ENCODE peak calls at places on chromosome 17, in seven cellular contexts. R, G, T, E, K, Q and X are unnamed samples.

GRCh38 chr17:68182940-68183551 is 64.8 kb upstream of the AMZ2 start:
- DNase-seq in T (no peak), E (peak), Q (peak), G (no peak), K (no peak), R (no peak), X (peak)

GRCh38 chr17:66809408-66809807 is 25.5 kb upstream of the CACNG5 start:
- DNase-seq in G (no peak), Q (no peak), E (no peak), K (no peak), R (no peak), T (no peak), X (no peak)

GRCh38 chr17:57955183-57955952 is at the start of gene CUEDC1:
- DNase-seq in E (no peak), Q (no peak), T (peak), K (peak), G (no peak), R (no peak), X (peak)

GRCh38 chr17:66167189-66167815 is 24.6 kb downstream of the CEP112 start:
- DNase-seq in Q (no peak), T (no peak), E (no peak), K (no peak), G (no peak), R (no peak), X (no peak)

GRCh38 chr17:27554152-27554551 is 76.8 kb upstream of the LGALS9 start:
- DNase-seq in T (no peak), R (no peak), G (no peak), K (no peak), E (no peak), Q (peak), X (no peak)

GRCh38 chr17:79556263-79556662 is 54.6 kb downstream of the RBFOX3 start:
- DNase-seq in Q (no peak), K (no peak), E (no peak), T (no peak), R (no peak), G (no peak), X (no peak)

GRCh38 chr17:73088561-73088960 is 3.9 kb downstream of the SLC39A11 start:
- DNase-seq in R (no peak), Q (no peak), E (no peak), G (no peak), T (no peak), K (no peak), X (no peak)

GRCh38 chr17:65198653-65199382 is 61.6 kb downstream of the RGS9 start:
- DNase-seq in R (peak), Q (peak), G (no peak), E (peak), K (peak), T (peak), X (peak)

GRCh38 chr17:75645889-75646625 is 12.8 kb downstream of the SMIM5 start:
- DNase-seq in G (no peak), R (peak), T (peak), Q (peak), K (no peak), E (peak), X (no peak)

GRCh38 chr17:75073618-75074047 is 14.1 kb upstream of the SLC16A5 start:
- DNase-seq in E (no peak), K (no peak), T (peak), Q (no peak), G (no peak), R (no peak), X (no peak)

GRCh38 chr17:79082311-79083190 is 7.9 kb downstream of the ENGASE start:
- DNase-seq in R (no peak), E (peak), G (no peak), Q (peak), T (peak), K (peak), X (peak)

GRCh38 chr17:10127819-10128375 is 70.5 kb downstream of the GAS7 start:
- DNase-seq in G (peak), K (no peak), E (no peak), T (no peak), Q (no peak), R (no peak), X (no peak)

GRCh38 chr17:12180644-12181261 is 160.1 kb downstream of the MAP2K4 start:
- DNase-seq in K (peak), E (peak), T (peak), R (peak), G (no peak), Q (peak), X (peak)

GRCh38 chr17:43334744-43335400 is 63.9 kb upstream of the ARL4D start:
- DNase-seq in R (no peak), T (no peak), E (no peak), K (no peak), Q (no peak), G (no peak), X (no peak)

GRCh38 chr17:50201226-50201854 is at the start of gene COL1A1:
- DNase-seq in G (no peak), K (no peak), E (no peak), Q (no peak), R (no peak), T (peak), X (no peak)

GRCh38 chr17:82446124-82446523 is 4.4 kb downstream of the CYBC1 start:
- DNase-seq in K (no peak), T (no peak), R (no peak), E (no peak), G (no peak), Q (no peak), X (no peak)

GRCh38 chr17:82723169-82723807 is 6.8 kb downstream of the FN3KRP start:
- DNase-seq in E (no peak), T (no peak), R (no peak), Q (no peak), G (no peak), K (no peak), X (no peak)

GRCh38 chr17:82878545-82878944 is 38.7 kb upstream of the ZNF750 start:
- DNase-seq in Q (no peak), E (no peak), T (no peak), G (no peak), R (no peak), K (no peak), X (no peak)

GRCh38 chr17:49528966-49529365 is 33.9 kb downstream of the NGFR start:
- DNase-seq in T (peak), E (no peak), K (no peak), Q (no peak), R (no peak), G (no peak), X (no peak)

GRCh38 chr17:36602924-36603384 is 1.6 kb downstream of the MRM1 start:
- DNase-seq in K (peak), R (peak), T (peak), G (no peak), Q (peak), E (peak), X (no peak)

GRCh38 chr17:48754500-48755261 is 26.1 kb upstream of the HOXB13 start:
- DNase-seq in R (no peak), K (no peak), E (no peak), G (no peak), T (no peak), Q (no peak), X (no peak)

GRCh38 chr17:82237083-82237745 is 8.4 kb downstream of the SLC16A3 start:
- DNase-seq in R (no peak), K (no peak), T (no peak), G (no peak), Q (no peak), E (no peak), X (no peak)

GRCh38 chr17:82655038-82655479 is 6.8 kb upstream of the WDR45B start:
- DNase-seq in G (no peak), Q (no peak), K (no peak), R (no peak), E (no peak), T (no peak), X (peak)

GRCh38 chr17:42459256-42459982 is 741 bp downstream of the ATP6V0A1 start:
- DNase-seq in G (no peak), T (peak), Q (peak), K (peak), R (no peak), E (no peak), X (peak)

GRCh38 chr17:49585422-49586027 is 9.9 kb downstream of the NXPH3 start:
- DNase-seq in G (no peak), Q (no peak), T (peak), R (no peak), K (peak), E (no peak), X (peak)

GRCh38 chr17:69454051-69454450 is 39.6 kb downstream of the MAP2K6 start:
- DNase-seq in Q (no peak), E (no peak), K (no peak), G (no peak), R (no peak), T (peak), X (no peak)
- TF ChIP-seq JUND in Q (no peak), E (no peak), K (no peak), G (no peak), R (no peak), T (no peak), X (no peak)

GRCh38 chr17:40364121-40364861 is at the start of gene GJD3:
- DNase-seq in T (peak), Q (no peak), E (no peak), R (no peak), G (no peak), K (no peak), X (no peak)

GRCh38 chr17:40361063-40361924 is 3.2 kb downstream of the GJD3 start:
- DNase-seq in Q (no peak), G (no peak), T (no peak), E (no peak), K (no peak), R (no peak), X (no peak)

GRCh38 chr17:40363480-40363838 is 1.1 kb downstream of the GJD3 start:
- DNase-seq in Q (no peak), T (no peak), R (no peak), G (no peak), E (no peak), K (no peak), X (no peak)

GRCh38 chr17:40361925-40362695 is 2.4 kb downstream of the GJD3 start:
- DNase-seq in E (no peak), K (no peak), R (no peak), T (peak), Q (no peak), G (no peak), X (no peak)

GRCh38 chr17:40362696-40363479 is 1.6 kb downstream of the GJD3 start:
- DNase-seq in R (no peak), Q (peak), K (peak), G (no peak), T (peak), E (peak), X (peak)
- TF ChIP-seq JUND in R (no peak), Q (peak), K (peak), G (no peak), T (no peak), E (no peak), X (no peak)

DNA sequence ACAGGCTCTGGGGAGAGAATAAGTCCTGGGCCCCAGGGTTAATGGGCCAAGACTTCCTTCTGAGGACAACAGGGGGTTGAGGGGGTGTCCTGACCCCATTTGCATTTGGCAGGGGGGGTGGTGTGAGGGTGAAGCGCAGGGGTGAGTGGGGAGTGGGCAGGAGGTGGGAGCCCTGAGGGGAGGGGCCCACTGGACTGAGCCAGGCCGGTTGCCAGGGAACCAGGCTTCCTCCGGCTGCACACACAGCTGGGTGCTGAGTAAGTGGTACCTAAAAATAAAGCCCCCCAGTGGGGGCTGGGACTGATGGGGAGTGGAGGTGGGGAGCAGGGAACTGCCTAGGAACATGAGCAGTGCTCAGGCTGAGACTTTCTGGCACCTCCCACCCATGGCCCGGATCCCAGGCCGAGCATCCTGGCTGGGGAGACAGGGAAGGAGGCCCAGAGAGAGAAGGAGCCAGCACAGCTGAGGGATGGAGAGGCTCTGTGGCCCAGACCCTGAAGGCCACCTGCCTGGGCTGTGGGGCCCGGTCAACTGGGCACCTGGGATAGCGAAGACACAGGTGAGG is 7.5 kb upstream of the RASD1 start:
- DNase-seq in E (no peak), T (no peak), R (no peak), Q (no peak), K (no peak), G (no peak), X (no peak)
- TF ChIP-seq JUND in E (no peak), T (no peak), R (no peak), Q (no peak), K (no peak), G (no peak), X (no peak)

GRCh38 chr17:19401321-19402010 is 9.6 kb upstream of the RNF112 start:
- DNase-seq in E (no peak), K (no peak), Q (no peak), R (no peak), G (no peak), T (no peak), X (no peak)

GRCh38 chr17:19398301-19399181 is 11.6 kb upstream of the MFAP4 start:
- DNase-seq in R (no peak), Q (no peak), G (no peak), T (peak), E (no peak), K (no peak), X (no peak)

GRCh38 chr17:19392303-19392702 is 5.3 kb upstream of the MFAP4 start:
- DNase-seq in Q (no peak), K (no peak), T (no peak), E (no peak), G (no peak), R (no peak), X (no peak)

GRCh38 chr17:19399750-19400450 is 11.1 kb upstream of the RNF112 start:
- DNase-seq in E (no peak), Q (no peak), K (no peak), T (no peak), G (no peak), R (no peak), X (no peak)

GRCh38 chr17:19397556-19398041 is 10.6 kb upstream of the MFAP4 start:
- DNase-seq in K (no peak), G (peak), E (no peak), Q (peak), T (no peak), R (no peak), X (no peak)
- TF ChIP-seq JUND in K (no peak), G (no peak), E (no peak), Q (no peak), T (no peak), R (no peak), X (no peak)

GRCh38 chr17:38443356-38444026 is 15.2 kb downstream of the ARHGAP23 start:
- DNase-seq in R (peak), Q (no peak), E (no peak), T (no peak), K (no peak), G (no peak), X (no peak)
- TF ChIP-seq JUND in R (no peak), Q (no peak), E (no peak), T (no peak), K (no peak), G (no peak), X (no peak)

GRCh38 chr17:2024572-2025219 is 438 bp downstream of the RTN4RL1 start:
- DNase-seq in Q (no peak), K (no peak), R (no peak), T (peak), G (no peak), E (no peak), X (no peak)
- TF ChIP-seq JUND in Q (no peak), K (no peak), R (no peak), T (no peak), G (no peak), E (no peak), X (no peak)

DNA sequence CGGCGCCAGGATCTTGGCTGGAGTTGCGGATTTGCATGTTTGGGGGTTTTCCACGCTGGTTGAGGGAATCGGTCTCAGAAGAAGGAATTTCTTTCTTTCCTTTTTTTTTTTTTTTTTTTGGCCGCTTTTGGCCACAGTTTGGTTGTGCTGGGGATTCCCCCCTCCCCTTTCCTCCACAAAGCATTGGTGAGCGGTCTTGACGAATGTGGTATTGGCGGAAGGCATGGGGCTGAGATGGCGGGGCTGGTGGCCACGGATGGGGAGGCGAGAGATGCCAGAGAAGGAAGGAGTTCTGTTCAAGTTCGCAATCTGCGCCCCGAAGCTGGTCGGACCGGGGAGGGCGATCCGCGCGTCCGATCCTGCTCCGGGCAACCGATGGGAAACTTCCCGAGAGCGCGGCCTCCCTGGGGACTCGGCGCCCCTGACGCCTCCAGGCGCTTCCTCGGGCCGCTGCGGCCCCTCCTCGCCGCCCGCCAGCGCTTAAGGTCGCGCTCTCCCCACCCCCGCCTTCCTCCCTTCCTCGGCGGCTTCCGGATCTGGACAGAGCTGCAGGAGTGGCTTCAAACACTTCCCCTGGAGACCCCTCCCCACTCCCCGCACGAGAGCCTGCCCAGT is 43.2 kb downstream of the RAI1 start:
- DNase-seq in T (peak), E (no peak), Q (no peak), R (no peak), K (no peak), G (no peak), X (no peak)
- TF ChIP-seq JUND in T (no peak), E (no peak), Q (no peak), R (no peak), K (no peak), G (no peak), X (no peak)